ENCODE peak calls at places on chromosomes 3 and 15, in four cellular contexts. I is HepG2, R is K562, U is H1. X is an unnamed sample.

GRCh38 chr15:67765706-67766105 is 59.6 kb upstream of the SKOR1 start:
- DNase-seq in R (no peak), I (no peak), U (no peak), X (no peak)

GRCh38 chr3:14804835-14805780 is 13.7 kb upstream of the FGD5 start:
- DNase-seq in I (peak), U (no peak), R (no peak), X (peak)

GRCh38 chr3:46997453-46998091 is 18.1 kb downstream of the NBEAL2 start:
- DNase-seq in U (no peak), R (no peak), I (no peak), X (no peak)

GRCh38 chr3:96756516-96756915 is 57.9 kb upstream of the EPHA6 start:
- DNase-seq in I (peak), U (no peak), R (no peak), X (no peak)

GRCh38 chr3:178971614-178972013 is 100.0 kb downstream of the ZMAT3 start:
- DNase-seq in U (no peak), I (no peak), R (no peak), X (no peak)

GRCh38 chr3:61669676-61670299 is 108.4 kb downstream of the PTPRG start:
- DNase-seq in I (no peak), U (no peak), R (no peak), X (no peak)

GRCh38 chr3:196537319-196537984 is 22.3 kb upstream of the SMCO1 start:
- DNase-seq in U (no peak), I (no peak), R (peak), X (no peak)

GRCh38 chr3:169227911-169228310 is 435.6 kb downstream of the MECOM start:
- DNase-seq in R (no peak), U (no peak), I (no peak), X (peak)

GRCh38 chr3:149377408-149378111 is at the start of gene TM4SF1:
- DNase-seq in U (no peak), I (peak), R (no peak), X (peak)

GRCh38 chr15:55555089-55555488 is 33.1 kb downstream of the PYGO1 start:
- DNase-seq in R (no peak), I (no peak), U (no peak), X (peak)

GRCh38 chr15:55549305-55549704 is 38.8 kb downstream of the PYGO1 start:
- DNase-seq in R (no peak), U (no peak), I (no peak), X (no peak)

GRCh38 chr15:55552461-55552860 is 35.7 kb downstream of the PYGO1 start:
- DNase-seq in R (no peak), U (no peak), I (no peak), X (no peak)

GRCh38 chr15:55552926-55553325 is 35.2 kb downstream of the PYGO1 start:
- DNase-seq in R (no peak), I (peak), U (no peak), X (peak)
- TF ChIP-seq POLR2AphosphoS5 in R (no peak), I (no peak), U (no peak), X (no peak)

GRCh38 chr3:49017978-49018706 is at the start of gene DALRD3:
- DNase-seq in R (peak), U (peak), I (peak), X (peak)
- TF ChIP-seq POLR2A in R (peak), U (no peak), I (no peak), X (peak)

GRCh38 chr3:3853584-3853983 is 54.4 kb downstream of the LRRN1 start:
- DNase-seq in I (no peak), R (no peak), U (no peak), X (no peak)

GRCh38 chr3:3851621-3852323 is 52.5 kb downstream of the LRRN1 start:
- DNase-seq in U (no peak), R (no peak), I (no peak), X (no peak)

DNA sequence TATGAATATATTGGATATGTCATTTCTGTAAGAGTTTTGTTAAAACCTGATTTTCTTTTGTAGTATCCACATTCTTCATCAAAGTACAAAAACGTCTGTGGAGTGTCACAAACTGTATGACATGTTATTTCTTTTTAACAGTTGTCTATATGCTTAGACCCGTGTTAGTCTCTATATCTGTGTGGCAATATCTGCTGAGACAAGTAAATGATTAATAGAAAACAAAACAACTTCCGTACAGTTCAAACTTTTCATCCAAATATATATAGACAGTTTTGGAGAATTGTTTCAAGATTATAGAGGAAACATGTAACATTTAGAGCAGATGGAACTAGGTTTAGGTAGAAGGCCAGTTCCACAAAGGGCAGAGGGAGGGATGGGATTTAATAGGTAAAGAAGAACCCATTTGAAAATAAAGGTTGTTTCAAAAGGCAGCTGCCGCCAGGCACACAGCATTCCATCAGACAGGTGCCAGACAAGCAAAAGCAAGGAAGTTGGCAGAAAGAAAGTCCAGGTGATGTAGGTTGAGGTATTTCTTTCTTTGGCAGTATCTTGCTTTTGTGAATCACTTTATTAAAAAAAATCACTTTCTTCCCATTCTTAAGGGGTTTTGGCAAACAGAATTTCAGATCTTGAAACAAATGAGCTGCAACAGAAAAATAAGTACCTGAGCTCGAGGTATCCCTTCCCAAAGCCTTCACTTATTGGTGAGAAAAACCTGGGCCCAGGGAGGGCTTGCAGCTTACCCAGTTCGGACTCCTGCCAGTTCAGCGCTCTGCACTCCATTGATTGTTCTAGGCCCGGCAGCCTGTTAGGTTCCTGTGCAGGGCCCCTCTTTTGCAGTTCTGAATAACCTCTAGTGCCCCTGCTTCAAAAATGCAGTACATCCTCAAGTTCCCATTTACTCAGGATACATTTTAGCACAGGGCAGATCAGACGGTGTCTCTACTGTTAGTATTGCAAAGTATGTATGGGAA is 49.1 kb downstream of the LRRN1 start:
- DNase-seq in I (no peak), R (no peak), U (no peak), X (no peak)
- TF ChIP-seq JUN in I (no peak), R (no peak), U (no peak), X (no peak)

DNA sequence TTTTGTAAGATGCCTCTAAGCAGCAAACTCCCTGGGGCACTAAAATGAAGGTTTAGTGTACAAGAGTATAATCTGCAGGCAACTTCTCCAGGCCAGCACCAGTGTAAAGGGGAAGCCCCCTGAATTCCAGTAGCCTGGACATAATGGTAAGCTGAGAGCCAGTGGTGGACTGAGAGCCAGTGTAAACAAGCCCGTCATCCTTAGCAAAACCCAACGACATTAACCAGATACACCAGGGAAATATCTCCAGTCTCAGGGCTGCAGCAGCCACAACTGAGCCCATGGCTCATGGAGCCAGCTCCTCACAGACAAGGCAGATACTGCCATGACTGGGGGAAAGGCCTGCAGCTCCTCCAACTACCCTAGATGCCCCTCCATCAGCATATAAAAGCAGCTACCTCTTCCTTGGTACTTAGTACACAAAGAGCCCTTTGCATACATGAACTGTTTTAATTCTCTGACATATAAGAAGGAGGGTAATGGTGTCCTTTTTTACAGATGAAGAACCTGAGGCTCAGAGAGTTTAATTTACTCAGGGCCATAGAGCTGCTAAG is 21.7 kb downstream of the PARP16 start:
- DNase-seq in R (no peak), I (no peak), U (no peak), X (no peak)
- TF ChIP-seq POLR2AphosphoS5 in R (no peak), I (no peak), U (no peak), X (no peak)

GRCh38 chr15:40108855-40109735 is at the start of gene BMF:
- DNase-seq in R (peak), U (peak), I (peak), X (peak)
- TF ChIP-seq POLR2A in R (no peak), U (no peak), I (peak), X (no peak)

GRCh38 chr3:81660036-81660435 is 101.4 kb downstream of the GBE1 start:
- DNase-seq in U (no peak), I (no peak), R (no peak), X (no peak)
- TF ChIP-seq JUN in U (no peak), I (no peak), R (no peak), X (no peak)

DNA sequence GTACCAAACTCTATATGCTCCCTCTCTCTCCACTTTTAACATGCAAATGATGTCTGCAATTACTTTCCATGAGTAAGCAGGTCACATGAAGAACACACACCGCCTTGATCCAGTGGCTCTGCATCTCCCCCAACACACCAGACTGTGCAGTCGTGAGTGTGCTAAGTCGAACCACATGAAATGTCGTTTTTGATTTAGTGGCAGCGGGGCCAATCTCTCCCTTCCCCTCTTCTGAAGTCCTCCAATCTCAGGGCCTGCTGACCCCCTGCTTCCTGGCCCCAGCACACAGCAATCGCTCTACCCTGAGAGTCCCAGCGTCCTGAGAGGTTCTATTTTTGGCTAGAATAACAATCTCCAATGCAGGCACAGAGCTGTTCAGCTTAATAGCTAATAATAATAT is 312.5 kb downstream of the SHQ1 start:
- DNase-seq in R (no peak), U (no peak), I (no peak), X (no peak)
- TF ChIP-seq POLR2AphosphoS5 in R (no peak), U (no peak), I (no peak), X (no peak)

GRCh38 chr3:69084668-69085542 is at the start of gene ARL6IP5:
- DNase-seq in U (peak), I (peak), R (peak), X (peak)
- TF ChIP-seq POLR2A in U (no peak), I (peak), R (peak), X (peak)

GRCh38 chr3:191302451-191302850 is 26.7 kb upstream of the CCDC50 start:
- DNase-seq in R (no peak), I (no peak), U (no peak), X (no peak)

GRCh38 chr3:191301017-191301416 is 28.2 kb upstream of the CCDC50 start:
- DNase-seq in U (no peak), I (no peak), R (no peak), X (no peak)

GRCh38 chr3:191303596-191303995 is 25.6 kb upstream of the CCDC50 start:
- DNase-seq in I (no peak), R (no peak), U (no peak), X (no peak)

GRCh38 chr3:191301982-191302381 is 27.2 kb upstream of the CCDC50 start:
- DNase-seq in I (no peak), R (no peak), U (peak), X (no peak)

DNA sequence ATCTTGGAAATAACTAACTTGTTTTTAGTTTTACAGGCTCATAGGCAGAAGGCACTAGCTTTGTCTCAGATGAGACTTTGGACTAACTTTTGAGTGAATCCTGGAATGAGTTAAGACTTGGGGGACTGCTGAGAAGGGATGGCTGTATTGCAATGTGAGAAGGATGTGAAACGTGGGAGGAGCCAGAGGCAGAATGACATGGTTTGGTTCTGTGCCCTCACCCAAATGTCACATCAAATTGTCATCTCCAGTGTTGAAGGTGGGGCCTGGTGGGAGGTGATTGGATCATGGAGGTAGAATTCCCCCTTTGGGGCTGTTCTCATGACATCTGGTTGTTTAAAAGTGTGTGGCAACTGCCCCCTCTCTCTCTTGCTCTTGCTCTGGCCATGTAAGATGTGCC is 28.8 kb upstream of the CCDC50 start:
- DNase-seq in I (no peak), R (no peak), U (no peak), X (no peak)
- TF ChIP-seq JUN in I (no peak), R (no peak), U (no peak), X (no peak)